ENCODE peak calls at places on chromosomes 5 and 9, in nine cellular contexts. D, Q, B, F, J, L, Y, C and X are unnamed samples.
A peak's percentile ranks its signal among the peaks of the same experiment; 100 is the strongest.

GRCh38 chr5:176780071-176780850 is 30.1 kb upstream of the UNC5A start:
- DNase-seq in Y (no peak), B (no peak), Q (no peak), C (no peak), J (no peak), F (no peak), L (no peak), D (no peak), X (no peak)

GRCh38 chr9:114799441-114799840 is 6.4 kb downstream of the TNFSF15 start:
- DNase-seq in L (no peak), Y (no peak), B (no peak), D (peak; percentile 21), C (no peak), J (no peak), Q (no peak), F (no peak), X (peak; percentile 55)

GRCh38 chr5:101728933-101729332 is 567.2 kb downstream of the SLCO4C1 start:
- DNase-seq in D (no peak), Y (no peak), F (no peak), Q (peak; percentile 53), J (no peak), C (no peak), L (no peak), B (no peak), X (no peak)

GRCh38 chr9:111896942-111897830 is 572 bp downstream of the UGCG start:
- DNase-seq in D (peak; percentile 40), Y (no peak), J (peak; percentile 54), Q (peak; percentile 73), L (peak; percentile 56), B (peak; percentile 31), F (no peak), C (no peak), X (peak; percentile 35)

GRCh38 chr5:147748590-147748989 is 33.9 kb downstream of the JAKMIP2 start:
- DNase-seq in C (no peak), F (no peak), B (no peak), Y (no peak), Q (no peak), L (no peak), D (no peak), J (no peak), X (no peak)

GRCh38 chr9:482736-483135 is 268.1 kb downstream of the DOCK8 start:
- DNase-seq in F (no peak), D (no peak), J (no peak), L (no peak), Y (no peak), Q (no peak), C (no peak), B (no peak), X (no peak)

GRCh38 chr5:72066658-72067057 is 40.6 kb upstream of the MAP1B start:
- DNase-seq in D (no peak), J (peak; percentile 90), Y (no peak), L (peak; percentile 80), Q (peak; percentile 62), F (no peak), C (no peak), B (peak; percentile 54), X (no peak)

GRCh38 chr9:17536027-17536426 is 42.8 kb upstream of the SH3GL2 start:
- DNase-seq in Q (no peak), Y (no peak), L (no peak), J (no peak), C (no peak), B (no peak), D (no peak), F (no peak), X (no peak)

GRCh38 chr5:170623576-170624181 is 119.9 kb downstream of the KCNIP1 start:
- DNase-seq in F (no peak), D (peak; percentile 82), L (peak; percentile 45), J (peak; percentile 37), B (peak; percentile 31), C (no peak), Y (peak; percentile 8), Q (peak; percentile 63), X (no peak)

GRCh38 chr5:169938439-169938838 is 41.9 kb downstream of the INSYN2B start:
- DNase-seq in C (no peak), Y (no peak), F (no peak), Q (no peak), B (no peak), L (no peak), J (no peak), D (no peak), X (no peak)

GRCh38 chr9:71719585-71719984 is 48.7 kb downstream of the CEMIP2 start:
- DNase-seq in J (no peak), B (peak; percentile 46), D (no peak), F (no peak), Y (no peak), Q (no peak), L (no peak), C (no peak), X (no peak)

GRCh38 chr5:34833991-34834793 is 4.8 kb upstream of the TTC23L start:
- DNase-seq in J (no peak), C (no peak), Q (no peak), F (no peak), B (no peak), L (no peak), D (no peak), Y (no peak), X (no peak)

GRCh38 chr5:23084815-23085214 is 231.7 kb upstream of the CDH12 start:
- DNase-seq in L (no peak), F (no peak), Y (no peak), C (no peak), B (no peak), D (no peak), J (peak; percentile 76), Q (peak; percentile 73), X (no peak)

GRCh38 chr9:130039504-130040147 is 3.4 kb downstream of the FNBP1 start:
- DNase-seq in Y (no peak), F (no peak), B (no peak), J (no peak), C (no peak), Q (peak; percentile 52), D (no peak), L (no peak), X (no peak)

GRCh38 chr9:105290401-105290800 is 46.0 kb downstream of the SLC44A1 start:
- DNase-seq in Y (no peak), J (no peak), F (no peak), Q (peak; percentile 65), D (no peak), C (no peak), L (peak; percentile 49), B (peak; percentile 30), X (no peak)

GRCh38 chr5:127031147-127031862 is 947 bp upstream of the MARCHF3 start:
- DNase-seq in L (no peak), Y (no peak), Q (no peak), D (peak; percentile 28), J (no peak), C (peak; percentile 30), B (no peak), F (no peak), X (no peak)

GRCh38 chr9:135971892-135972291 is 10.7 kb upstream of the UBAC1 start:
- DNase-seq in Y (no peak), F (no peak), C (peak; percentile 45), D (peak; percentile 98), L (peak; percentile 94), J (no peak), B (no peak), Q (no peak), X (peak; percentile 37)